ENCODE peak calls at places on chromosomes 11 and 22, in five cellular contexts. C is HCT116, U is vagina, B is prostate gland, M is SK-N-MC. L is an unnamed sample.

GRCh38 chr11:118341749-118342489 is 586 bp downstream of the CD3D start:
- DNase-seq in C (no peak), U (no peak), B (no peak), M (no peak), L (no peak)

GRCh38 chr22:41260871-41261270 is 20.1 kb upstream of the CHADL start:
- DNase-seq in C (no peak), U (no peak), B (no peak), M (no peak), L (no peak)

GRCh38 chr11:61996933-61997332 is 29.5 kb upstream of the FTH1 start:
- DNase-seq in C (no peak), U (no peak), B (no peak), M (no peak), L (no peak)

GRCh38 chr11:27557223-27557622 is 50.7 kb upstream of the LIN7C start:
- DNase-seq in C (no peak), U (no peak), B (no peak), M (no peak), L (no peak)

GRCh38 chr11:124277809-124278208 is 21.6 kb downstream of the OR8G5 start:
- DNase-seq in C (no peak), U (no peak), B (no peak), M (no peak), L (no peak)

GRCh38 chr11:838441-839279 is 3.7 kb downstream of the POLR2L start:
- DNase-seq in C (no peak), U (no peak), B (no peak), M (no peak), L (no peak)

GRCh38 chr22:22246706-22247105 is 2.1 kb downstream of the VPREB1 start:
- DNase-seq in C (no peak), U (peak), B (no peak), M (no peak), L (no peak)

GRCh38 chr11:68929706-68930605 is 26.3 kb downstream of the IGHMBP2 start:
- DNase-seq in C (no peak), U (no peak), B (no peak), M (no peak), L (no peak)

GRCh38 chr11:70244698-70245097 is 25.8 kb upstream of the PPFIA1 start:
- DNase-seq in C (no peak), U (no peak), B (no peak), M (no peak), L (no peak)

GRCh38 chr11:111331711-111332479 is 33.5 kb downstream of the POU2AF3 start:
- DNase-seq in C (no peak), U (no peak), B (no peak), M (no peak), L (no peak)

GRCh38 chr11:2699185-2699530 is 636 bp downstream of the KCNQ1OT1 start:
- DNase-seq in C (no peak), U (no peak), B (no peak), M (no peak), L (no peak)

GRCh38 chr11:109972181-109972715 is 120.9 kb upstream of the ZC3H12C start:
- DNase-seq in C (no peak), U (no peak), B (no peak), M (no peak), L (no peak)

GRCh38 chr11:70544774-70545625 is 146.7 kb downstream of the CTTN start:
- DNase-seq in C (no peak), U (no peak), B (no peak), M (no peak), L (no peak)

GRCh38 chr11:61297341-61297740 is 2.2 kb upstream of the VWCE start:
- DNase-seq in C (no peak), U (no peak), B (peak), M (no peak), L (no peak)

GRCh38 chr11:47235163-47235562 is 13.5 kb downstream of the ACP2 start:
- DNase-seq in C (no peak), U (no peak), B (no peak), M (no peak), L (no peak)
- H3K4me3 ChIP-seq in C (no peak), U (no peak), B (no peak), M (no peak), L (no peak)

GRCh38 chr22:24108073-24108472 is 73.2 kb upstream of the SUSD2 start:
- DNase-seq in C (no peak), U (no peak), B (no peak), M (no peak), L (no peak)
- H3K27ac ChIP-seq in C (no peak), U (peak), B (no peak), M (no peak), L (no peak)

GRCh38 chr11:46346886-46347636 is at the start of gene DGKZ:
- DNase-seq in C (peak), U (no peak), B (peak), M (no peak), L (no peak)

GRCh38 chr11:46348566-46348981 is 1.3 kb downstream of the DGKZ start:
- DNase-seq in C (no peak), U (no peak), B (no peak), M (no peak), L (no peak)

GRCh38 chr11:46350695-46351094 is 3.4 kb downstream of the DGKZ start:
- DNase-seq in C (no peak), U (no peak), B (no peak), M (no peak), L (no peak)

GRCh38 chr11:46347637-46348311 is 511 bp downstream of the DGKZ start:
- DNase-seq in C (no peak), U (no peak), B (no peak), M (no peak), L (no peak)

DNA sequence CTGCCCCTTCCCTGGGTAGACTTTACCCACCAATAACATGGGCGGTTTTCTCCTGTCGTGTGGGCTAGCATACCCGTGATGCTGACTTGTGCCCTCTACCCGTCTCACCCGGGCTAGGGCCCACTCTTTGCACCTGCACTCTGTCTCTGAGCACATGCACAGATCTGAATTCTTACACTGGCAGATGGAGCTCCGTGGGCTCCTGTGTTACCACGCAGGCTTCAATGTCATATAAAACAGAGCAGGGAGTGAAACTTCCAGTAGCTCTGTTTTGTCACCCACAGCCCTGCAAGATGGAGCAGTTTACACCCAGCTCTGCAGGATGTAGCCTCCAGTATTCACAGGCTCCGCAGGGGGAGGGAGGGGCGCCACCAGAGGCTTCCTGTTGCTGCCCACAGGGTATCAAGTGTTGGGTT is 1.7 kb downstream of the DGKZ start:
- DNase-seq in C (no peak), U (no peak), B (no peak), M (no peak), L (no peak)
- TF ChIP-seq POLR2AphosphoS5 in C (no peak), U (no peak), B (no peak), M (no peak), L (no peak)

GRCh38 chr22:37849089-37849751 is at the start of gene EIF3L:
- DNase-seq in C (peak), U (peak), B (peak), M (peak), L (peak)

GRCh38 chr22:37852418-37852817 is 3.2 kb downstream of the EIF3L start:
- DNase-seq in C (no peak), U (no peak), B (no peak), M (no peak), L (no peak)

GRCh38 chr22:37854946-37855345 is 5.7 kb downstream of the EIF3L start:
- DNase-seq in C (no peak), U (no peak), B (peak), M (no peak), L (no peak)

GRCh38 chr22:37848587-37849088 is 581 bp upstream of the EIF3L start:
- DNase-seq in C (peak), U (no peak), B (no peak), M (no peak), L (no peak)

GRCh38 chr22:37850801-37851200 is 1.6 kb downstream of the EIF3L start:
- DNase-seq in C (no peak), U (no peak), B (no peak), M (no peak), L (no peak)
- H3K4me3 ChIP-seq in C (peak), U (no peak), B (no peak), M (peak), L (no peak)

DNA sequence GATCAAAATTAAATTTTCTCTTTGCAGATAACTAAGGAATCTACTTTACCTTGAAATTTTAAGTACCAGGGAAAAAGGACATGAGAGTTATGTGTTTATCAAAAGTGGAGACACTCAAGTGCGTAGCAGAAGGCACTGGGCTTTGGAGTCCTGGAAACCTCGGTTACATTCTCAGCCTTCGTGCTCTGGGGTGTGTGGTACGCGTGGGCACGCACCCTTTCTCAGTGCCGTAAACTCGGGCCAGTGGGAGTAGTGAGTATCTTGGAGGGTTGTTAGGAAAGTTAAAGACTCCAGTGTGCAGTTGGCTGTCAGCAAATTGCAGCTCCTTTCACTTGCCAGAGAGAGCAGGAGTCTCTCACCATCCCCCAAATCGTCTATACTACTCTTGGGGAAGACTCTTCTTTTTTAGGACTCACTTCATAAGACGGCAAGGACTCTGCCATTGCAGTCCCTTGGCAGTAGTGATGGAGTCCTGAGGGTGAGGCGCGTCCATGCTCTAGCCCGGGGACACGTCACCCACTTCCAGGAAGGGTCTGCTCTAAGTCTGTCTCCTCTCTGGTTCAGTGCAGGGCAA is 171.8 kb downstream of the TBC1D22A start:
- DNase-seq in C (no peak), U (no peak), B (no peak), M (no peak), L (no peak)
- H3K27ac ChIP-seq in C (no peak), U (no peak), B (no peak), M (no peak), L (no peak)

DNA sequence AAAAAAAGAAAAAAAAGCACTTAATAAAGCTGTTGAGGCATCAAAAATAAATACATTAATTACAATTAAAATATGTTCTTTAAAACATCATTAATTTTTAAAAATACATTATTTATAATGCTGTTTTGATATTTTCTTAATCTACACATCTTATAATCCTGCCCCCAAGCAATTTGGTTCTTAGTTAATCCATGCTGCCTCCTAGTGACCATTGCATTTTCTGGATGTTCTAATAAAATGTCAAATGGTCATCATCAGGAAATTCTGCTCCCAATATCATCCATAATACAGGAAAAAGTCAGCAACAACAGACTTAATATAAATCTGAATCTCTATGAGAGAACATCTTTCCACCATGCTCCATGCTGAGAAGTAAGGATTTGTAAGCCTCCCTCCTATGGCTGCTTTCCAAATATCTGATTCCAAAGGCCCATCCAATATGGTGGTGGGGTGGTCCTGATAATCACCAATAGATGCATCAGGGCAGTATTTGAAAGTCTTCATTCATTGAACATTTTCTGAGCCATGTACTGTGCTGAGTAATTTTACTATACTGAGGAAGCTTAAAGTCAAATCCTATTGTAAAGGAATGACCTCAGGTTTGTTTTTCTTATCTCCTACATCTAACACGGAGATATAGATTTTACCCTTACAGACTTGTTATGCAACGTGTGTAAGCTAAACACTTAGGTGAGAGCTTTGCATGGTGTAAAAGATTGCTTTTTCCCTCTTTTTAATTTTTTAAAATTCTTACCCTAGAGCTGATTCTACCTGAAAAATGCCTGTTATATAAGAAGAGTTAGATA is 124.7 kb upstream of the BMAL1 start:
- DNase-seq in C (no peak), U (no peak), B (no peak), M (no peak), L (no peak)
- TF ChIP-seq POLR2AphosphoS5 in C (no peak), U (no peak), B (no peak), M (no peak), L (no peak)

GRCh38 chr22:46286941-46287872 is 9.5 kb upstream of the GTSE1 start:
- DNase-seq in C (no peak), U (no peak), B (no peak), M (no peak), L (no peak)
- H3K4me3 ChIP-seq in C (no peak), U (no peak), B (no peak), M (no peak), L (no peak)

GRCh38 chr11:38392176-38392575 is 1794.1 kb upstream of the RAG2 start:
- DNase-seq in C (no peak), U (no peak), B (no peak), M (no peak), L (no peak)
- H3K27ac ChIP-seq in C (no peak), U (no peak), B (no peak), M (no peak), L (no peak)

GRCh38 chr22:43007519-43008102 is 7.3 kb downstream of the PACSIN2 start:
- DNase-seq in C (no peak), U (no peak), B (no peak), M (no peak), L (no peak)
- TF ChIP-seq POLR2AphosphoS5 in C (no peak), U (no peak), B (no peak), M (no peak), L (no peak)

DNA sequence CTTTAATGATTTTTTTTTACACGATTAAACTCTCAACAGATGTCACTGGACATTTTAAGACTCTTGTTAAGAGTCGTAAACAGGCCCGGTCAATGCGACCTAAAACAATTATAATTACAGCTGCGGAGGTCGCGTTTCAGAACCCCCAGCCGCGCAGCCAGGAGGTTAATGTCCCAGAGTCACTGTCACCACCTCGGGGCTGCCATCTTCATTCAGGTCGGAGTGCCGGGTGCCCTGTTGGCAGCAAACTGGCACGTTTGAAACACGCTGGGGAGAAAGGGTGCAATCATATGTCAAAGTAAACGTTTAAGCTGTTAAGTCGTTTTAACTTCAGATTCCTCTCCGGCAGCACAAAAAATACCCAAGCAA is 711 bp upstream of the PHF21B start:
- DNase-seq in C (no peak), U (no peak), B (no peak), M (no peak), L (no peak)
- H3K4me3 ChIP-seq in C (no peak), U (peak), B (peak), M (peak), L (peak)